ENCODE peak calls at places on chromosomes 16 and 17, in eight cellular contexts. One of them, this sample, is unnamed.

GRCh38 chr17:29238133-29238850 is 8.4 kb upstream of the CRYBA1 start:
- DNase-seq in cardiac muscle cell: peak; percentile 79
- DNase-seq in ovary: no peak
- DNase-seq in astrocyte of the cerebellum: no peak
- DNase-seq in esophagus squamous epithelium: no peak
- DNase-seq in heart left ventricle: no peak
- DNase-seq in neural progenitor cell: no peak
- DNase-seq in transverse colon: no peak
- DNase-seq in this sample: no peak

GRCh38 chr16:51665599-51665998 is 514.5 kb upstream of the SALL1 start:
- DNase-seq in cardiac muscle cell: no peak
- DNase-seq in ovary: no peak
- DNase-seq in astrocyte of the cerebellum: no peak
- DNase-seq in esophagus squamous epithelium: no peak
- DNase-seq in heart left ventricle: no peak
- DNase-seq in neural progenitor cell: no peak
- DNase-seq in transverse colon: no peak
- DNase-seq in this sample: no peak

GRCh38 chr17:2179615-2180295 is 123.8 kb downstream of the SMG6 start:
- DNase-seq in cardiac muscle cell: peak; percentile 98
- DNase-seq in ovary: peak; percentile 83
- DNase-seq in astrocyte of the cerebellum: peak; percentile 94
- DNase-seq in esophagus squamous epithelium: no peak
- DNase-seq in heart left ventricle: peak; percentile 71
- DNase-seq in neural progenitor cell: no peak
- DNase-seq in transverse colon: peak; percentile 67
- DNase-seq in this sample: peak; percentile 97

GRCh38 chr16:68332411-68333121 is 21.7 kb downstream of the PRMT7 start:
- DNase-seq in cardiac muscle cell: peak; percentile 52
- DNase-seq in ovary: no peak
- DNase-seq in astrocyte of the cerebellum: peak; percentile 33
- DNase-seq in esophagus squamous epithelium: no peak
- DNase-seq in heart left ventricle: no peak
- DNase-seq in neural progenitor cell: no peak
- DNase-seq in transverse colon: peak; percentile 37
- DNase-seq in this sample: peak; percentile 8

GRCh38 chr17:14301761-14302401 is 1.0 kb downstream of the HS3ST3B1 start:
- DNase-seq in cardiac muscle cell: peak; percentile 64
- DNase-seq in ovary: peak; percentile 61
- DNase-seq in astrocyte of the cerebellum: no peak
- DNase-seq in esophagus squamous epithelium: no peak
- DNase-seq in heart left ventricle: peak; percentile 72
- DNase-seq in neural progenitor cell: peak; percentile 48
- DNase-seq in transverse colon: peak; percentile 43
- DNase-seq in this sample: no peak

GRCh38 chr17:38730526-38731379 is 612 bp downstream of the CISD3 start:
- DNase-seq in cardiac muscle cell: peak; percentile 70
- DNase-seq in ovary: peak; percentile 80
- DNase-seq in astrocyte of the cerebellum: no peak
- DNase-seq in esophagus squamous epithelium: no peak
- DNase-seq in heart left ventricle: peak; percentile 88
- DNase-seq in neural progenitor cell: peak; percentile 51
- DNase-seq in transverse colon: peak; percentile 95
- DNase-seq in this sample: no peak

GRCh38 chr16:80527297-80527696 is 13.5 kb upstream of the DYNLRB2 start:
- DNase-seq in cardiac muscle cell: peak; percentile 27
- DNase-seq in ovary: no peak
- DNase-seq in astrocyte of the cerebellum: no peak
- DNase-seq in esophagus squamous epithelium: no peak
- DNase-seq in heart left ventricle: no peak
- DNase-seq in neural progenitor cell: peak; percentile 67
- DNase-seq in transverse colon: peak; percentile 12
- DNase-seq in this sample: no peak

GRCh38 chr17:68353121-68353521 is 61.8 kb downstream of the ARSG start:
- DNase-seq in cardiac muscle cell: peak; percentile 9
- DNase-seq in ovary: no peak
- DNase-seq in astrocyte of the cerebellum: no peak
- DNase-seq in esophagus squamous epithelium: no peak
- DNase-seq in heart left ventricle: no peak
- DNase-seq in neural progenitor cell: no peak
- DNase-seq in transverse colon: no peak
- DNase-seq in this sample: no peak

GRCh38 chr16:67953641-67954375 is 9.9 kb upstream of the LCAT start:
- DNase-seq in cardiac muscle cell: no peak
- DNase-seq in ovary: no peak
- DNase-seq in astrocyte of the cerebellum: no peak
- DNase-seq in esophagus squamous epithelium: no peak
- DNase-seq in heart left ventricle: no peak
- DNase-seq in neural progenitor cell: no peak
- DNase-seq in transverse colon: no peak
- DNase-seq in this sample: no peak

GRCh38 chr16:57194512-57194911 is 8.4 kb downstream of the RSPRY1 start:
- DNase-seq in cardiac muscle cell: peak; percentile 88
- DNase-seq in ovary: no peak
- DNase-seq in astrocyte of the cerebellum: peak; percentile 83
- DNase-seq in esophagus squamous epithelium: no peak
- DNase-seq in heart left ventricle: no peak
- DNase-seq in neural progenitor cell: no peak
- DNase-seq in transverse colon: no peak
- DNase-seq in this sample: peak; percentile 71

GRCh38 chr17:27754549-27754948 is 45.8 kb downstream of the NOS2 start:
- DNase-seq in cardiac muscle cell: no peak
- DNase-seq in ovary: no peak
- DNase-seq in astrocyte of the cerebellum: no peak
- DNase-seq in esophagus squamous epithelium: no peak
- DNase-seq in heart left ventricle: no peak
- DNase-seq in neural progenitor cell: no peak
- DNase-seq in transverse colon: no peak
- DNase-seq in this sample: no peak

GRCh38 chr17:18261146-18261515 is 669 bp downstream of the MIEF2 start:
- DNase-seq in cardiac muscle cell: no peak
- DNase-seq in ovary: peak; percentile 66
- DNase-seq in astrocyte of the cerebellum: no peak
- DNase-seq in esophagus squamous epithelium: no peak
- DNase-seq in heart left ventricle: peak; percentile 85
- DNase-seq in neural progenitor cell: peak; percentile 43
- DNase-seq in transverse colon: peak; percentile 66
- DNase-seq in this sample: no peak

GRCh38 chr17:81429353-81429774 is 34.1 kb downstream of the BAHCC1 start:
- DNase-seq in cardiac muscle cell: peak; percentile 87
- DNase-seq in ovary: peak; percentile 95
- DNase-seq in astrocyte of the cerebellum: no peak
- DNase-seq in esophagus squamous epithelium: no peak
- DNase-seq in heart left ventricle: peak; percentile 88
- DNase-seq in neural progenitor cell: no peak
- DNase-seq in transverse colon: peak; percentile 81
- DNase-seq in this sample: peak; percentile 42

GRCh38 chr17:49146620-49147306 is 14.2 kb downstream of the B4GALNT2 start:
- DNase-seq in cardiac muscle cell: peak; percentile 94
- DNase-seq in ovary: no peak
- DNase-seq in astrocyte of the cerebellum: peak; percentile 88
- DNase-seq in esophagus squamous epithelium: no peak
- DNase-seq in heart left ventricle: no peak
- DNase-seq in neural progenitor cell: no peak
- DNase-seq in transverse colon: no peak
- DNase-seq in this sample: peak; percentile 98

GRCh38 chr17:48814504-48814903 is 2.5 kb downstream of the TTLL6 start:
- DNase-seq in cardiac muscle cell: peak; percentile 63
- DNase-seq in ovary: peak; percentile 35
- DNase-seq in astrocyte of the cerebellum: no peak
- DNase-seq in esophagus squamous epithelium: no peak
- DNase-seq in heart left ventricle: peak; percentile 65
- DNase-seq in neural progenitor cell: peak; percentile 80
- DNase-seq in transverse colon: peak; percentile 73
- DNase-seq in this sample: no peak

GRCh38 chr17:16661217-16661616 is 7.6 kb upstream of the ZNF624 start:
- DNase-seq in cardiac muscle cell: no peak
- DNase-seq in ovary: no peak
- DNase-seq in astrocyte of the cerebellum: no peak
- DNase-seq in esophagus squamous epithelium: no peak
- DNase-seq in heart left ventricle: no peak
- DNase-seq in neural progenitor cell: no peak
- DNase-seq in transverse colon: no peak
- DNase-seq in this sample: no peak

GRCh38 chr17:7496470-7497227 is 12.5 kb downstream of the POLR2A start:
- DNase-seq in cardiac muscle cell: no peak
- DNase-seq in ovary: no peak
- DNase-seq in astrocyte of the cerebellum: no peak
- DNase-seq in esophagus squamous epithelium: no peak
- DNase-seq in heart left ventricle: no peak
- DNase-seq in neural progenitor cell: no peak
- DNase-seq in transverse colon: no peak
- DNase-seq in this sample: no peak

GRCh38 chr16:55367796-55368195 is 43.8 kb downstream of the IRX6 start:
- DNase-seq in cardiac muscle cell: peak; percentile 18
- DNase-seq in ovary: no peak
- DNase-seq in astrocyte of the cerebellum: peak; percentile 5
- DNase-seq in esophagus squamous epithelium: no peak
- DNase-seq in heart left ventricle: no peak
- DNase-seq in neural progenitor cell: no peak
- DNase-seq in transverse colon: no peak
- DNase-seq in this sample: no peak

GRCh38 chr17:1006054-1006453 is 9.1 kb downstream of the TIMM22 start:
- DNase-seq in cardiac muscle cell: no peak
- DNase-seq in ovary: no peak
- DNase-seq in astrocyte of the cerebellum: no peak
- DNase-seq in esophagus squamous epithelium: no peak
- DNase-seq in heart left ventricle: no peak
- DNase-seq in neural progenitor cell: no peak
- DNase-seq in transverse colon: peak; percentile 59
- DNase-seq in this sample: no peak

GRCh38 chr17:68603027-68603426 is 1.9 kb upstream of the FAM20A start:
- DNase-seq in cardiac muscle cell: no peak
- DNase-seq in ovary: no peak
- DNase-seq in astrocyte of the cerebellum: no peak
- DNase-seq in esophagus squamous epithelium: no peak
- DNase-seq in heart left ventricle: no peak
- DNase-seq in neural progenitor cell: no peak
- DNase-seq in transverse colon: no peak
- DNase-seq in this sample: no peak

GRCh38 chr17:1484586-1485310 is 7.7 kb downstream of the MYO1C start:
- DNase-seq in cardiac muscle cell: peak; percentile 62
- DNase-seq in ovary: peak; percentile 78
- DNase-seq in astrocyte of the cerebellum: no peak
- DNase-seq in esophagus squamous epithelium: no peak
- DNase-seq in heart left ventricle: no peak
- DNase-seq in neural progenitor cell: peak; percentile 80
- DNase-seq in transverse colon: peak; percentile 79
- DNase-seq in this sample: no peak

GRCh38 chr17:76678330-76678729 is 32.4 kb downstream of the MXRA7 start:
- DNase-seq in cardiac muscle cell: no peak
- DNase-seq in ovary: no peak
- DNase-seq in astrocyte of the cerebellum: no peak
- DNase-seq in esophagus squamous epithelium: no peak
- DNase-seq in heart left ventricle: no peak
- DNase-seq in neural progenitor cell: no peak
- DNase-seq in transverse colon: peak; percentile 67
- DNase-seq in this sample: no peak

GRCh38 chr16:79071424-79071823 is 529.1 kb downstream of the MAF start:
- DNase-seq in cardiac muscle cell: no peak
- DNase-seq in ovary: peak; percentile 48
- DNase-seq in astrocyte of the cerebellum: no peak
- DNase-seq in esophagus squamous epithelium: no peak
- DNase-seq in heart left ventricle: no peak
- DNase-seq in neural progenitor cell: no peak
- DNase-seq in transverse colon: peak; percentile 12
- DNase-seq in this sample: no peak

DNA sequence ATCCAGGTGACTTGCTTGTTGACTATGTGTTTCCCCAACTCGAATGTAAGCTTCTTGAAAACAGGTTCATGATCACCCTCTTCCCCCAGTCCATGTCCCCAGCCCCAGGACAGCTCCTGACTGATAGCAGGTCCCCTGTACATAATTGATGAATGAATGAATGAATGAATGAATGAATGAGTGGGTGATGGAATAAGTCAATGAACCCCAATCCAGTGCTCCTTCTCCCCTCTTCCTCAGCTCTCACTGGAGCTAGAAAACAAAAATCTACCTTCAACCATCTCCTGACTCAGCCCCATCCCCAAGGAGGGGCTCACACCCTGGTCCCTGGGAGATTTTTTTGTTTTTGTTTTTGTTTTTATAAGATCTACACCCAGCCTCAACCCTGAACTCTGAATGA is 16.2 kb upstream of the TVP23A start:
- DNase-seq in cardiac muscle cell: no peak
- DNase-seq in ovary: no peak
- DNase-seq in astrocyte of the cerebellum: no peak
- DNase-seq in esophagus squamous epithelium: no peak
- DNase-seq in heart left ventricle: no peak
- DNase-seq in neural progenitor cell: no peak
- DNase-seq in transverse colon: no peak
- DNase-seq in this sample: no peak
- TF ChIP-seq CTCF in cardiac muscle cell: no peak
- TF ChIP-seq CTCF in ovary: no peak
- TF ChIP-seq CTCF in astrocyte of the cerebellum: no peak
- TF ChIP-seq CTCF in esophagus squamous epithelium: no peak
- TF ChIP-seq CTCF in heart left ventricle: no peak
- TF ChIP-seq CTCF in neural progenitor cell: no peak
- TF ChIP-seq CTCF in transverse colon: no peak
- TF ChIP-seq CTCF in this sample: no peak

DNA sequence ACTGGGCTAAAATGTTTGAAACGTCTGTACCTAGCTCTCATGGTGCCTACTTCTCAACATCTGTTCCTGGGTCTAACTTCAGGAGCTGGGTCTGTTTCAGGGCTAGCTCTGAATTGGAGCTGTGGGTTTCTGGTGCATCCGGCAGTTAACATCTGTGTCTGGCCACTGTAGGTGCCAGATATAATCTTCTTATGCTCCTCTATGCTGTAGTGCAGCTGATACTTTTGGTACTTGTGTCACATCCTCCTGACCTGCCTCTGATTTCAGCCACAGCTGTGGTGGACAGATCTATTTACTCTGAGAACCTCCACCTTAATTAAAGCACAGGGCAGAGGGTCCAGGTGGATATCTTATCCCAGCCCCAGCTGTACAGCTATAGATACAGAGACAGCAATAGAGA is 496.5 kb upstream of the CDH11 start:
- DNase-seq in cardiac muscle cell: no peak
- DNase-seq in ovary: no peak
- DNase-seq in astrocyte of the cerebellum: no peak
- DNase-seq in esophagus squamous epithelium: no peak
- DNase-seq in heart left ventricle: no peak
- DNase-seq in neural progenitor cell: no peak
- DNase-seq in transverse colon: no peak
- DNase-seq in this sample: no peak
- TF ChIP-seq CTCF in cardiac muscle cell: no peak
- TF ChIP-seq CTCF in ovary: no peak
- TF ChIP-seq CTCF in astrocyte of the cerebellum: no peak
- TF ChIP-seq CTCF in esophagus squamous epithelium: no peak
- TF ChIP-seq CTCF in heart left ventricle: no peak
- TF ChIP-seq CTCF in neural progenitor cell: no peak
- TF ChIP-seq CTCF in transverse colon: no peak
- TF ChIP-seq CTCF in this sample: no peak

GRCh38 chr16:15996432-15997109 is 47.2 kb downstream of the ABCC1 start:
- DNase-seq in cardiac muscle cell: peak; percentile 91
- DNase-seq in ovary: peak; percentile 75
- DNase-seq in astrocyte of the cerebellum: peak; percentile 60
- DNase-seq in esophagus squamous epithelium: no peak
- DNase-seq in heart left ventricle: no peak
- DNase-seq in neural progenitor cell: no peak
- DNase-seq in transverse colon: no peak
- DNase-seq in this sample: peak; percentile 73
- TF ChIP-seq CTCF in cardiac muscle cell: no peak
- TF ChIP-seq CTCF in ovary: no peak
- TF ChIP-seq CTCF in astrocyte of the cerebellum: no peak
- TF ChIP-seq CTCF in esophagus squamous epithelium: no peak
- TF ChIP-seq CTCF in heart left ventricle: no peak
- TF ChIP-seq CTCF in neural progenitor cell: no peak
- TF ChIP-seq CTCF in transverse colon: no peak
- TF ChIP-seq CTCF in this sample: no peak

GRCh38 chr16:22177968-22178934 is 15.9 kb downstream of the SDR42E2 start:
- DNase-seq in cardiac muscle cell: no peak
- DNase-seq in ovary: no peak
- DNase-seq in astrocyte of the cerebellum: no peak
- DNase-seq in esophagus squamous epithelium: no peak
- DNase-seq in heart left ventricle: peak; percentile 35
- DNase-seq in neural progenitor cell: no peak
- DNase-seq in transverse colon: no peak
- DNase-seq in this sample: no peak
- TF ChIP-seq CTCF in cardiac muscle cell: no peak
- TF ChIP-seq CTCF in ovary: no peak
- TF ChIP-seq CTCF in astrocyte of the cerebellum: no peak
- TF ChIP-seq CTCF in esophagus squamous epithelium: no peak
- TF ChIP-seq CTCF in heart left ventricle: no peak
- TF ChIP-seq CTCF in neural progenitor cell: no peak
- TF ChIP-seq CTCF in transverse colon: no peak
- TF ChIP-seq CTCF in this sample: no peak